ENCODE peak calls at places on chromosomes 11 and 22, in nine cellular contexts. Z, M, A, K, X, J, S, O and E are unnamed samples.

GRCh38 chr11:125451400-125452124 is 44.5 kb downstream of the FEZ1 start:
- DNase-seq in Z (peak), M (peak), A (no peak), K (peak), X (peak), J (no peak), S (peak), O (peak), E (peak)

GRCh38 chr11:2944953-2945756 is 15.9 kb upstream of the PHLDA2 start:
- DNase-seq in Z (peak), M (peak), A (no peak), K (peak), X (peak), J (peak), S (peak), O (peak), E (peak)

GRCh38 chr11:33207408-33207985 is 46.2 kb upstream of the CSTF3 start:
- DNase-seq in Z (peak), M (no peak), A (no peak), K (no peak), X (no peak), J (no peak), S (peak), O (no peak), E (no peak)

GRCh38 chr22:26785942-26786341 is 128.6 kb downstream of the MIAT start:
- DNase-seq in Z (no peak), M (no peak), A (no peak), K (no peak), X (no peak), J (no peak), S (no peak), O (no peak), E (no peak)

GRCh38 chr11:132718711-132719641 is 813.3 kb downstream of the OPCML start:
- DNase-seq in Z (no peak), M (no peak), A (no peak), K (peak), X (no peak), J (no peak), S (peak), O (no peak), E (no peak)

GRCh38 chr11:69018924-69019323 is 5.9 kb upstream of the MRGPRF start:
- DNase-seq in Z (no peak), M (no peak), A (no peak), K (no peak), X (peak), J (no peak), S (peak), O (no peak), E (no peak)

GRCh38 chr11:120625565-120625964 is 114.0 kb downstream of the GRIK4 start:
- DNase-seq in Z (no peak), M (no peak), A (no peak), K (no peak), X (no peak), J (no peak), S (no peak), O (no peak), E (no peak)

GRCh38 chr22:43567691-43568308 is 156.0 kb downstream of the MPPED1 start:
- DNase-seq in Z (no peak), M (no peak), A (no peak), K (no peak), X (no peak), J (no peak), S (no peak), O (no peak), E (peak)

GRCh38 chr11:19311306-19312030 is 70.7 kb upstream of the E2F8 start:
- DNase-seq in Z (peak), M (no peak), A (peak), K (peak), X (peak), J (peak), S (peak), O (peak), E (peak)

GRCh38 chr11:76215946-76216345 is 9.6 kb upstream of the WNT11 start:
- DNase-seq in Z (no peak), M (no peak), A (no peak), K (no peak), X (no peak), J (peak), S (peak), O (no peak), E (no peak)

GRCh38 chr22:45996241-45997076 is 19.5 kb upstream of the WNT7B start:
- DNase-seq in Z (no peak), M (peak), A (no peak), K (no peak), X (peak), J (peak), S (peak), O (no peak), E (no peak)

GRCh38 chr11:129766858-129767604 is 48.6 kb upstream of the TMEM45B start:
- DNase-seq in Z (peak), M (no peak), A (no peak), K (peak), X (no peak), J (no peak), S (peak), O (peak), E (no peak)

GRCh38 chr11:129750343-129751292 is 65.0 kb upstream of the TMEM45B start:
- DNase-seq in Z (peak), M (peak), A (peak), K (peak), X (peak), J (peak), S (peak), O (peak), E (peak)

GRCh38 chr22:25661067-25661466 is 80.9 kb upstream of the MYO18B start:
- DNase-seq in Z (no peak), M (no peak), A (no peak), K (no peak), X (no peak), J (no peak), S (peak), O (no peak), E (no peak)

GRCh38 chr22:42277232-42277753 is 6.8 kb upstream of the TCF20 start:
- DNase-seq in Z (no peak), M (no peak), A (no peak), K (no peak), X (peak), J (no peak), S (no peak), O (no peak), E (no peak)

GRCh38 chr11:134761926-134762247 is 349.8 kb upstream of the B3GAT1 start:
- DNase-seq in Z (no peak), M (no peak), A (no peak), K (no peak), X (no peak), J (no peak), S (no peak), O (no peak), E (no peak)

GRCh38 chr11:130865091-130865771 is 51.0 kb downstream of the SNX19 start:
- DNase-seq in Z (no peak), M (no peak), A (no peak), K (no peak), X (no peak), J (peak), S (no peak), O (peak), E (no peak)

GRCh38 chr11:61058583-61059259 is 43.6 kb upstream of the CD5 start:
- DNase-seq in Z (no peak), M (no peak), A (no peak), K (no peak), X (peak), J (no peak), S (no peak), O (peak), E (no peak)

GRCh38 chr11:62546937-62547625 is 475 bp upstream of the AHNAK start:
- DNase-seq in Z (no peak), M (no peak), A (peak), K (peak), X (no peak), J (no peak), S (peak), O (no peak), E (no peak)

GRCh38 chr11:104105155-104105554 is 58.8 kb downstream of the PDGFD start:
- DNase-seq in Z (no peak), M (no peak), A (no peak), K (no peak), X (no peak), J (no peak), S (peak), O (no peak), E (no peak)

GRCh38 chr11:67204837-67205236 is 61.4 kb upstream of the GRK2 start:
- DNase-seq in Z (no peak), M (no peak), A (no peak), K (no peak), X (no peak), J (no peak), S (no peak), O (no peak), E (no peak)

GRCh38 chr11:75839851-75840250 is 24.8 kb downstream of the UVRAG start:
- DNase-seq in Z (no peak), M (no peak), A (no peak), K (no peak), X (no peak), J (no peak), S (peak), O (no peak), E (no peak)

GRCh38 chr22:24465566-24465965 is 29.6 kb upstream of the UPB1 start:
- DNase-seq in Z (no peak), M (no peak), A (no peak), K (no peak), X (no peak), J (no peak), S (peak), O (no peak), E (no peak)

GRCh38 chr11:96221244-96222070 is 121.5 kb downstream of the MAML2 start:
- DNase-seq in Z (no peak), M (no peak), A (no peak), K (no peak), X (no peak), J (no peak), S (no peak), O (no peak), E (no peak)

GRCh38 chr22:32509045-32509444 is 34.4 kb downstream of the FBXO7 start:
- DNase-seq in Z (no peak), M (no peak), A (no peak), K (no peak), X (no peak), J (no peak), S (no peak), O (no peak), E (no peak)

GRCh38 chr11:15976433-15977045 is 379.8 kb downstream of the SOX6 start:
- DNase-seq in Z (no peak), M (no peak), A (no peak), K (no peak), X (no peak), J (no peak), S (peak), O (no peak), E (no peak)

GRCh38 chr11:15972838-15973237 is 383.5 kb downstream of the SOX6 start:
- DNase-seq in Z (no peak), M (no peak), A (no peak), K (no peak), X (no peak), J (no peak), S (no peak), O (peak), E (no peak)

GRCh38 chr11:15977116-15977515 is 379.2 kb downstream of the SOX6 start:
- DNase-seq in Z (no peak), M (no peak), A (no peak), K (no peak), X (no peak), J (no peak), S (no peak), O (no peak), E (no peak)

GRCh38 chr11:15971215-15971546 is 385.2 kb downstream of the SOX6 start:
- DNase-seq in Z (no peak), M (no peak), A (no peak), K (no peak), X (no peak), J (no peak), S (no peak), O (no peak), E (no peak)

DNA sequence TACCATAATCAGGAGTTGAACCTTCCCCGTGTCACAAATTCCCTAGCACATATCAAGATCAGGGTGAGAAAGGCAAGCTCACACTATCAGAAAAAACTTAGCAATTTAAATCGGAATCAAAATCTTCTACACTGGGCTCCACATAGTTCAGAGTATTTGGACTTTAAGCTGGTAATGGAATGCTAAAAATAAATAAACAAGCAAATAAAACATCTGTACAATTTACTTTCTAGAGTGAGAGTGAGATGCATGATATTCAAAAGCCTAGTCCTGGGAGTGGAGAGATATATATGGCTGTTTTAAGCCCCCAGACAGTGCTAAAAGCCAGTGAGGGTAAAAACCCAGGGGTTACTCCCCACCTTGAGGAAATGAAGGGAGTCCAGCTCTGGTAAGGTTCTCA is 380.6 kb downstream of the SOX6 start:
- DNase-seq in Z (no peak), M (no peak), A (no peak), K (no peak), X (no peak), J (no peak), S (no peak), O (no peak), E (no peak)
- H3K27ac ChIP-seq in Z (no peak), M (no peak), A (no peak), K (no peak), X (no peak), J (peak), S (no peak), O (no peak), E (no peak)

DNA sequence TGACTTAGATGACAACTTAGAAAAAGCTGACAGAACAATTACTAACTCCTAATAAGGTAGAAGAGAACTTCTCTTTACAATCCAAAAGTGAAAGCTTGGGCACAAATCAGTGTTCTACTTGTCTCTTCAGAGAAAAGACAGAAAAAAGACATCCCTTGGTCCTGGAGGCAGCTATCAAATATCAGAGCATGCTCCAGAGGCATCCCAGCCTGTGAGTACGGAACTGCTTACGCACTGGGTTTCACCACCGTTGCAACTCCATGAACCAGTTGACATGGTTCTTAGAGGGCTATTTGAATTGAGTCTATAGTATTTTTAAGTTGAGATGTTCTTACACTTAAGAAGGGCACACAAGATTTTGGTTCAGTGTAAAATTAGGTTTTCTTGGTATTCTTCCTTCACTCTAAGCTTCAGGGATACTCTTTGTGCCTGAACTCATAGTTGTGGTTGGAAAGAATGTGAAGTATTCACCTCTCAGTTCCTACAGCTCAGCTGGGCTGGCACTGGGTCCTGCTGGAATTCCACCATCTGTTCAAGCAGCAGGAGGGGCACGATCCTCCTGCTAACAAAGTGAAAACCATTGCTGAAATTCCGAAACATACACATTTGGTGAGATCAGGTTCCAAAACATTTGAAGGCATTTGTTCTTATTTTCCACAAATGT is 6.3 kb downstream of the AKIP1 start:
- DNase-seq in Z (peak), M (peak), A (peak), K (no peak), X (peak), J (no peak), S (peak), O (peak), E (no peak)
- H3K27ac ChIP-seq in Z (peak), M (peak), A (peak), K (no peak), X (peak), J (peak), S (peak), O (no peak), E (no peak)

GRCh38 chr11:57597461-57597892 is at the start of gene SERPING1:
- DNase-seq in Z (peak), M (peak), A (no peak), K (peak), X (peak), J (peak), S (peak), O (no peak), E (no peak)
- H3K27ac ChIP-seq in Z (peak), M (peak), A (no peak), K (peak), X (peak), J (peak), S (peak), O (no peak), E (peak)

GRCh38 chr22:40504285-40505249 is 132.0 kb downstream of the MRTFA start:
- DNase-seq in Z (no peak), M (no peak), A (no peak), K (no peak), X (no peak), J (no peak), S (no peak), O (no peak), E (no peak)
- H3K27ac ChIP-seq in Z (no peak), M (no peak), A (no peak), K (no peak), X (no peak), J (no peak), S (no peak), O (no peak), E (no peak)

GRCh38 chr22:20466659-20467379 is 28.8 kb downstream of the KLHL22 start:
- DNase-seq in Z (no peak), M (no peak), A (no peak), K (no peak), X (no peak), J (peak), S (no peak), O (no peak), E (no peak)

GRCh38 chr22:20464912-20465758 is 27.5 kb upstream of the SCARF2 start:
- DNase-seq in Z (no peak), M (peak), A (no peak), K (no peak), X (no peak), J (peak), S (no peak), O (no peak), E (no peak)

GRCh38 chr22:20465759-20466077 is 28.1 kb upstream of the SCARF2 start:
- DNase-seq in Z (no peak), M (no peak), A (no peak), K (no peak), X (no peak), J (no peak), S (no peak), O (no peak), E (no peak)

GRCh38 chr22:20464096-20464614 is 26.5 kb upstream of the SCARF2 start:
- DNase-seq in Z (no peak), M (peak), A (no peak), K (no peak), X (no peak), J (peak), S (no peak), O (no peak), E (no peak)

GRCh38 chr22:20463324-20464095 is 25.9 kb upstream of the SCARF2 start:
- DNase-seq in Z (no peak), M (peak), A (no peak), K (no peak), X (no peak), J (peak), S (no peak), O (no peak), E (no peak)
- H3K27ac ChIP-seq in Z (peak), M (peak), A (no peak), K (peak), X (no peak), J (peak), S (no peak), O (no peak), E (no peak)

DNA sequence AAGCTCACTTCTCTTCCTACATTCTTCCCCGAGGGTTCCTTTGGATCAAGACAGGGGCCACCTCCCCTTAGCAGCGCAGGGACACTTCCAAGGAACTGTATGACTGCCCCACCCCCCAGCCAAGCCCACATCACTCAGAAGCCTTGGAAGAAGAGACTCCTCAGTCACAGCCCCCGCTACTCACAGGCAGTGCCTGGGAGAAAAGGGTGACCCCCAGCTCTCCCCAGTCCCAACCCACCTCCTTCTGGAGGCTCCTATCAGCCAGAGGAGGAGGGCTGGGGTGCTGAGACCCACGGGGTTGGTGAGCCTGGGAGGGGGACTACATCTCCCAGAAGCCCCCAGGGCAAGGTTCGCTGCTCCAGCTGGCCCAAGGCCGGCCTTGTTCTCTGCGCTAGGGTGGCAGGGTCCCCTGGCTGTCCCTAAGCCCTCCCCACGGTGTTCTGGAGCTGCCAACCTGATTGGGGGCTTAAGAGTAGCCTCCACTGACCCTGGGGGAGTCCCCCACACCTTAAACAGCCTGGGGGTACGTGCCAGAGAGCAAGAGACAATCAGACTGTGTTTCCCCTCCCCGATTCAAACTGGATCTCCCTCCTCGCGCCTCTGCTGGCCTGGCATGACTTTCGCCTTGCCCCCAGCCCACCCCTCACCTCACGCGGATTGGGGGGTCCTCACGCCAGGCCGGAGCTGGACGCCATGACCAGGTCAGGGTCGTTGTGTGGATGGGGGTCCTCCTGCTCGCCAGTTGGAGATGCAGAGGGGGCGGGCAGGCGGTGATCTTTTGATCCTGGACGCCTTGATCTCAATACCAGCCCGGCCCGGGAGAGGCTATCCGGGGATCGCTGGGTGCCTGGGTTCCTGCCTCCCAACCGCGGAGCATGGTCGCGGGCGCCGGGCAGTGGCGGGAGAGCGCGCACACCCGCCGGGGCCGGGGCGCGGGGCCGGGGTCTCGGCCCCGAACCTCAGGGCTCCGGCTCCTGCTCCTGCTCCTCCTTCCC is 838 bp downstream of the BCL9L start:
- DNase-seq in Z (peak), M (peak), A (no peak), K (peak), X (peak), J (peak), S (peak), O (peak), E (no peak)
- H3K27ac ChIP-seq in Z (peak), M (peak), A (peak), K (peak), X (peak), J (peak), S (peak), O (no peak), E (peak)

GRCh38 chr22:28296452-28296851 is 377.4 kb upstream of the PITPNB start:
- DNase-seq in Z (no peak), M (no peak), A (no peak), K (no peak), X (no peak), J (no peak), S (no peak), O (no peak), E (no peak)

GRCh38 chr22:28297504-28297903 is 378.4 kb upstream of the PITPNB start:
- DNase-seq in Z (no peak), M (no peak), A (no peak), K (no peak), X (no peak), J (no peak), S (no peak), O (no peak), E (peak)

GRCh38 chr22:28299329-28299728 is 380.3 kb upstream of the PITPNB start:
- DNase-seq in Z (no peak), M (no peak), A (no peak), K (no peak), X (no peak), J (no peak), S (no peak), O (no peak), E (no peak)

DNA sequence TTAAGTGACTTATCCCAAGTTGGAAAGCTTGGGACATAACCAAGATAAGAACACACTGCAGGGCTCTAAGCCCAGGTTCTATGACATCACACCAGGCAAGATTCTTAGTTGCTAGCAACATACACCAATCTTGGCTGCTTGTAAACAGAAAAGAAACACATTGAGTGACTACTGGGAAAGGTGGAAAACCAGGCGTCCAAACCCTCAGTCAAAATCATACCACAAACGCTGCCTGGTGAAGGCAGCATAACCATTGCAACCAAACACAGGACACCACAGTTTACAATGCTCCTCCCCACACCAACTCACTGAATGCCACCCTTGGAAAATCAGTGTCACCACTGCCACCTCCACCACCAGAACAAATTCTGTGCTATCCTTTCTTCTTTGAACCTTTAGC is 379.9 kb downstream of the TTC28 start:
- DNase-seq in Z (no peak), M (no peak), A (no peak), K (no peak), X (no peak), J (no peak), S (peak), O (no peak), E (no peak)
- H3K27ac ChIP-seq in Z (no peak), M (no peak), A (no peak), K (no peak), X (no peak), J (no peak), S (no peak), O (no peak), E (peak)